ENCODE peak calls at places on chromosomes 5 and 9, in nine cellular contexts. Q is NCI-H2081; B is HT1080; P is NAMALWA; M is stimulated activated naive CD8-positive, alpha-beta T cell treated with anti-CD3 and anti-CD28 coated beads, Interleukin-15, Interleukin-2, amounts not matched to agents 100 U/mL and 50 U/mL, for 24 hours; R is stimulated activated CD4-positive, alpha-beta T cell treated with anti-CD3 and anti-CD28 coated beads, Interleukin-12 subunit alpha, Interleukin-12 subunit beta, amount 100 ng/mL, for 24 hours; I is cardiac muscle cell; T is activated CD4-positive, alpha-beta memory T cell treated with anti-CD3 and anti-CD28 coated beads, Interleukin-2, amount 10 ng/mL, durations not matched to agents 7 days and 5 days; A is spleen. Y is an unnamed sample.

GRCh38 chr9:123225374-123225813 is 43.0 kb downstream of the STRBP start:
- DNase-seq in Q (peak), I (peak), R (peak), T (peak), M (peak), P (peak), B (peak), A (no peak), Y (peak)

GRCh38 chr5:74325866-74326265 is 314.7 kb downstream of the ENC1 start:
- DNase-seq in I (no peak), M (no peak), T (no peak), P (no peak), R (no peak), Q (no peak), A (no peak), B (no peak), Y (no peak)

GRCh38 chr5:30802961-30803705 is 390.4 kb upstream of the CDH6 start:
- DNase-seq in B (no peak), M (no peak), T (no peak), I (peak), Q (no peak), R (no peak), A (no peak), P (no peak), Y (no peak)

GRCh38 chr5:72402959-72403628 is 82.9 kb downstream of the PTCD2 start:
- DNase-seq in T (no peak), P (peak), I (no peak), M (no peak), R (no peak), B (no peak), A (no peak), Q (no peak), Y (peak)

GRCh38 chr5:173785866-173786265 is 102.3 kb upstream of the CPEB4 start:
- DNase-seq in B (no peak), R (no peak), T (no peak), I (no peak), M (no peak), A (no peak), Q (no peak), P (no peak), Y (no peak)

GRCh38 chr5:81214848-81215247 is 18.3 kb upstream of the CKMT2 start:
- DNase-seq in P (no peak), B (no peak), R (no peak), T (no peak), M (no peak), A (no peak), Q (no peak), I (no peak), Y (no peak)

GRCh38 chr9:136095028-136095494 is at the start of gene NACC2:
- DNase-seq in R (no peak), I (peak), Q (peak), B (no peak), T (peak), P (no peak), M (peak), A (peak), Y (no peak)

GRCh38 chr5:31866166-31866565 is 227.2 kb downstream of the PDZD2 start:
- DNase-seq in P (no peak), M (no peak), A (no peak), B (no peak), Q (no peak), I (no peak), R (no peak), T (no peak), Y (no peak)

GRCh38 chr5:109589983-109590382 is 99.7 kb upstream of the MAN2A1 start:
- DNase-seq in P (peak), A (no peak), M (no peak), T (no peak), I (no peak), Q (no peak), B (peak), R (no peak), Y (no peak)

GRCh38 chr5:172598251-172599203 is 42.5 kb upstream of the NEURL1B start:
- DNase-seq in M (no peak), T (no peak), I (no peak), P (no peak), B (no peak), A (no peak), R (no peak), Q (no peak), Y (no peak)

GRCh38 chr5:56310711-56311204 is 77.6 kb upstream of the ANKRD55 start:
- DNase-seq in P (no peak), M (no peak), B (no peak), R (no peak), A (no peak), T (no peak), I (peak), Q (no peak), Y (peak)

GRCh38 chr5:98927242-98927987 is 1.4 kb downstream of the CHD1 start:
- DNase-seq in T (peak), I (peak), P (peak), A (peak), Q (peak), R (peak), M (peak), B (peak), Y (peak)

GRCh38 chr5:64693636-64694035 is 3.3 kb downstream of the SHISAL2B start:
- DNase-seq in T (no peak), I (no peak), M (no peak), B (peak), R (no peak), Q (no peak), A (no peak), P (no peak), Y (no peak)

GRCh38 chr5:16784088-16784487 is 152.0 kb downstream of the MYO10 start:
- DNase-seq in I (peak), A (no peak), T (no peak), P (no peak), B (peak), Q (no peak), R (no peak), M (no peak), Y (no peak)

GRCh38 chr5:150559701-150560100 is 51.8 kb downstream of the NDST1 start:
- DNase-seq in I (no peak), T (no peak), Q (no peak), A (no peak), P (no peak), B (no peak), M (no peak), R (no peak), Y (no peak)

GRCh38 chr9:117247271-117247670 is 167.6 kb downstream of the ASTN2 start:
- DNase-seq in A (no peak), M (no peak), I (peak), R (no peak), P (peak), Q (peak), B (peak), T (no peak), Y (peak)

GRCh38 chr5:150422075-150422474 is 9.4 kb upstream of the CD74 start:
- DNase-seq in Q (no peak), T (no peak), R (no peak), B (no peak), M (no peak), I (no peak), P (no peak), A (no peak), Y (no peak)

GRCh38 chr9:83379045-83379444 is 159.2 kb downstream of the FRMD3 start:
- DNase-seq in B (no peak), M (no peak), A (no peak), I (no peak), R (no peak), P (no peak), Q (no peak), T (no peak), Y (no peak)

GRCh38 chr5:55104036-55104767 is 1.8 kb downstream of the GZMA start:
- DNase-seq in P (no peak), B (no peak), T (no peak), R (no peak), M (no peak), Q (no peak), A (no peak), I (no peak), Y (peak)

GRCh38 chr5:179795863-179796833 is 2.4 kb downstream of the LTC4S start:
- DNase-seq in Q (peak), P (peak), T (peak), B (peak), I (peak), R (peak), M (peak), A (peak), Y (peak)

GRCh38 chr9:76369583-76369982 is 24.6 kb downstream of the RFK start:
- DNase-seq in M (no peak), P (peak), Q (peak), A (no peak), B (peak), I (peak), R (no peak), T (no peak), Y (no peak)

GRCh38 chr5:95858023-95858461 is 35.5 kb upstream of the GLRX start:
- DNase-seq in B (peak), M (no peak), P (no peak), R (no peak), T (no peak), Q (no peak), I (peak), A (no peak), Y (no peak)

GRCh38 chr5:27252911-27253310 is 214.5 kb upstream of the CDH9 start:
- DNase-seq in M (no peak), P (no peak), A (no peak), R (no peak), T (no peak), Q (no peak), B (peak), I (no peak), Y (no peak)

GRCh38 chr5:147892696-147893296 is 13.5 kb downstream of the C5orf46 start:
- DNase-seq in B (no peak), M (no peak), A (no peak), R (no peak), I (no peak), P (no peak), T (no peak), Q (no peak), Y (no peak)

GRCh38 chr9:29701536-29701935 is 2128.3 kb upstream of the C9orf72 start:
- DNase-seq in A (no peak), B (no peak), P (no peak), Q (no peak), R (no peak), T (no peak), M (no peak), I (no peak), Y (peak)

GRCh38 chr9:76333964-76334363 is 60.3 kb downstream of the RFK start:
- DNase-seq in Q (no peak), I (no peak), M (no peak), B (no peak), A (no peak), P (no peak), R (no peak), T (no peak), Y (peak)

Y was measured in A673.